ENCODE peak calls at places on chromosomes 11 and 22, in ten cellular contexts. Y, S, H, F, X, J, C, Z, P and B are unnamed samples.

GRCh38 chr11:96341237-96342130 is 1.5 kb downstream of the MAML2 start:
- DNase-seq in Y (peak; percentile 60), S (peak; percentile 53), H (peak; percentile 51), F (peak; percentile 57), X (peak; percentile 64), J (no peak), C (peak; percentile 60), Z (peak; percentile 49), P (peak; percentile 72), B (no peak)

GRCh38 chr11:59918987-59919589 is 19.1 kb upstream of the OOSP1 start:
- DNase-seq in Y (no peak), S (no peak), H (no peak), F (peak; percentile 44), X (no peak), J (peak; percentile 39), C (peak; percentile 58), Z (peak; percentile 72), P (peak; percentile 71), B (no peak)

GRCh38 chr11:33461726-33462125 is 204.5 kb downstream of the HIPK3 start:
- DNase-seq in Y (no peak), S (no peak), H (no peak), F (no peak), X (no peak), J (no peak), C (no peak), Z (no peak), P (no peak), B (no peak)

GRCh38 chr22:19959043-19959586 is 17.5 kb upstream of the TXNRD2 start:
- DNase-seq in Y (peak; percentile 96), S (peak; percentile 76), H (peak; percentile 84), F (peak; percentile 96), X (peak; percentile 84), J (peak; percentile 99), C (peak; percentile 81), Z (peak; percentile 79), P (peak; percentile 99), B (peak; percentile 79)

GRCh38 chr22:35914665-35915476 is 113.8 kb downstream of the RBFOX2 start:
- DNase-seq in Y (no peak), S (peak; percentile 87), H (peak; percentile 75), F (peak; percentile 90), X (no peak), J (peak; percentile 92), C (peak; percentile 58), Z (peak; percentile 88), P (peak; percentile 89), B (peak; percentile 84)

GRCh38 chr11:76783901-76784813 is 1.0 kb downstream of the TSKU start:
- DNase-seq in Y (peak; percentile 70), S (peak; percentile 46), H (peak; percentile 79), F (peak; percentile 91), X (peak; percentile 81), J (peak; percentile 92), C (peak; percentile 56), Z (peak; percentile 84), P (peak; percentile 96), B (no peak)

GRCh38 chr11:103773059-103773458 is 263.4 kb upstream of the DDI1 start:
- DNase-seq in Y (no peak), S (no peak), H (no peak), F (no peak), X (no peak), J (no peak), C (no peak), Z (no peak), P (no peak), B (no peak)

GRCh38 chr11:30333405-30333804 is 10.5 kb downstream of the ARL14EP start:
- DNase-seq in Y (no peak), S (no peak), H (no peak), F (peak; percentile 36), X (no peak), J (peak; percentile 23), C (no peak), Z (no peak), P (no peak), B (no peak)

GRCh38 chr11:86955674-86956522 is 703 bp upstream of the FZD4 start:
- DNase-seq in Y (peak; percentile 86), S (peak; percentile 89), H (peak; percentile 90), F (peak; percentile 93), X (peak; percentile 88), J (peak; percentile 94), C (peak; percentile 89), Z (peak; percentile 92), P (peak; percentile 94), B (peak; percentile 75)

GRCh38 chr11:86952933-86953637 is 2.1 kb downstream of the FZD4 start:
- DNase-seq in Y (no peak), S (no peak), H (no peak), F (no peak), X (no peak), J (no peak), C (no peak), Z (peak; percentile 68), P (no peak), B (no peak)

GRCh38 chr11:86952221-86952875 is 2.8 kb downstream of the FZD4 start:
- DNase-seq in Y (no peak), S (no peak), H (no peak), F (no peak), X (no peak), J (no peak), C (no peak), Z (peak; percentile 75), P (no peak), B (no peak)

GRCh38 chr11:86954288-86955110 is 696 bp downstream of the FZD4 start:
- DNase-seq in Y (no peak), S (peak; percentile 60), H (peak; percentile 58), F (no peak), X (peak; percentile 73), J (peak; percentile 52), C (no peak), Z (peak; percentile 46), P (peak; percentile 81), B (peak; percentile 33)

DNA sequence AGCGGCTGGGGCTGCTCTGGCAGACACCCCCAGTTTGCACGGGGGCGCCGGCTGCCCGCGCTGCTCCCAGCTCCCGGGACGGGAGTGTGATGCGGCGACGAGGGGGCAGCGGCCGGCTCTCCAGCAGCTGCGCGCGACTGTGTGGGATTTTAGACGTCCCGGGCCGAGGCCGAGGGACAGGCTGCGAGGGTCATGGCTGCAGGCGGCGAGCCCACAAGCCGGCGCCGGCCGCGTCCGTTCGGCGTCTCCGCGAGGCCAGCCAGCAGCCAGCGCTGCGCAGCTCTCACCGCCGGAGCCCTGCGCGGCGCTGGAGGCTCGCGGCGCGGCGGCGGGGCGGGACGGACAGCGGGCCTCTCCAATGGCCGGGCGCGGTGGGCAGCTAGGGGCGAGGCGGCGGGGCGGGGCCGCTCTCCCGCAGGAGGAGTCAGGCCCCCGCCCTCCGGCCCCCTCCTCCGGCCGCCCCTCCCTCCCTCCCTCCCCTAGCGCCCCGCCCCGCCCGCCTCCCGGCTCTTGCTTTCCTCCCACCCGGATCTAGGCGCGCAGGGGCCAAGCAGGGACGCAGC is at the start of gene FZD4:
- DNase-seq in Y (peak; percentile 95), S (peak; percentile 92), H (peak; percentile 95), F (peak; percentile 97), X (peak; percentile 96), J (peak; percentile 96), C (peak; percentile 93), Z (peak; percentile 88), P (peak; percentile 96), B (peak; percentile 87)
- TF ChIP-seq CTCF in Y (peak; percentile 10), S (no peak), H (no peak), F (peak; percentile 1), X (no peak), J (no peak), C (no peak), Z (no peak), P (peak; percentile 38), B (no peak)

GRCh38 chr11:66087148-66087908 is 17.3 kb downstream of the PACS1 start:
- DNase-seq in Y (no peak), S (no peak), H (no peak), F (no peak), X (no peak), J (no peak), C (no peak), Z (no peak), P (no peak), B (no peak)

GRCh38 chr11:66082936-66083698 is 13.0 kb downstream of the PACS1 start:
- DNase-seq in Y (no peak), S (no peak), H (no peak), F (no peak), X (no peak), J (peak; percentile 27), C (no peak), Z (peak; percentile 81), P (no peak), B (no peak)

GRCh38 chr11:66085071-66085470 is 15.0 kb downstream of the PACS1 start:
- DNase-seq in Y (no peak), S (no peak), H (no peak), F (no peak), X (no peak), J (no peak), C (no peak), Z (no peak), P (no peak), B (no peak)

GRCh38 chr11:66090288-66090687 is 20.2 kb downstream of the PACS1 start:
- DNase-seq in Y (no peak), S (no peak), H (no peak), F (no peak), X (no peak), J (no peak), C (no peak), Z (no peak), P (no peak), B (no peak)

GRCh38 chr11:66089067-66089466 is 19.0 kb downstream of the PACS1 start:
- DNase-seq in Y (no peak), S (no peak), H (no peak), F (no peak), X (no peak), J (no peak), C (no peak), Z (no peak), P (no peak), B (no peak)
- H3K27ac ChIP-seq in Y (no peak overlapping the region), S (no peak overlapping the region), H (no peak overlapping the region), F (no peak overlapping the region), X (no peak overlapping the region), J (no peak overlapping the region), C (no peak overlapping the region), Z (no peak overlapping the region), P (no peak overlapping the region), B (no peak overlapping the region)

GRCh38 chr11:78332872-78333271 is 84.7 kb downstream of the GAB2 start:
- DNase-seq in Y (no peak), S (no peak), H (no peak), F (no peak), X (no peak), J (no peak), C (no peak), Z (no peak), P (no peak), B (no peak)

GRCh38 chr11:78334109-78334508 is 83.5 kb downstream of the GAB2 start:
- DNase-seq in Y (no peak), S (no peak), H (no peak), F (no peak), X (no peak), J (no peak), C (no peak), Z (no peak), P (no peak), B (no peak)

GRCh38 chr11:78332174-78332866 is 85.3 kb downstream of the GAB2 start:
- DNase-seq in Y (no peak), S (no peak), H (no peak), F (no peak), X (no peak), J (no peak), C (no peak), Z (no peak), P (no peak), B (no peak)

GRCh38 chr11:78330361-78330760 is 87.3 kb downstream of the GAB2 start:
- DNase-seq in Y (no peak), S (no peak), H (no peak), F (no peak), X (no peak), J (no peak), C (no peak), Z (no peak), P (no peak), B (no peak)

DNA sequence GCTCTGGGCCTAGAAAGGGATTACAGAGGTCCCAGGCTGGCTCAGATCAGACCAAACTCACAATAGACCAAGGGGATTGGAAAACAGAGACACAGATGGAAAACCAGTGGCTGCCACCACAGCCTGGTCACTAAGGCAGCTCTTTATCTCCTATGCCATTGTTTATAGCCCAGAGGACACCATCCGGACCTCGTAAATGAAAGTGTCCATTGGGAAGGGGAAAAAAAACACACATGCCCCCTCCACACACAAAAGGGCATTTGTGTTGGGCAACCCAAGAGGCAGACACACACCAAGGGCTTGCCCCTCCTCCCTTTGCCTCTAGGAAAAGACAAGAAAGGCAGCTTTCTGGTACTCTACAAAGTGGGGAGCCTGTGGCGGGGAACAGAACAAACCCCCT is 85.9 kb downstream of the GAB2 start:
- DNase-seq in Y (no peak), S (no peak), H (no peak), F (no peak), X (no peak), J (no peak), C (no peak), Z (no peak), P (no peak), B (no peak)
- H3K4me1 ChIP-seq in Y (no peaks in the 10 kb centered on the region), S (peaks cover 36% of the 10 kb centered on the region), H (peaks cover 15% of the 10 kb centered on the region), F (no peaks in the 10 kb centered on the region), X (no peaks in the 10 kb centered on the region), J (peaks cover 7% of the 10 kb centered on the region), C (peaks cover 6% of the 10 kb centered on the region), Z (peaks cover 7% of the 10 kb centered on the region), P (peaks cover 11% of the 10 kb centered on the region), B (peaks cover 8% of the 10 kb centered on the region)

GRCh38 chr22:49614966-49615965 is 212.4 kb downstream of the BRD1 start:
- DNase-seq in Y (peak; percentile 42), S (no peak), H (no peak), F (no peak), X (peak; percentile 36), J (no peak), C (no peak), Z (no peak), P (no peak), B (no peak)
- TF ChIP-seq CTCF in Y (no peak), S (no peak), H (no peak), F (no peak), X (no peak), J (no peak), C (no peak), Z (no peak), P (no peak), B (no peak)